ENCODE peak calls at places on chromosomes 12 and 14, in four cellular contexts. T, O, G and A are unnamed samples.

GRCh38 chr14:78836777-78837176 is 666.6 kb downstream of the NRXN3 start:
- DNase-seq in T (peak), O (no peak), G (peak), A (peak)

GRCh38 chr14:99598774-99599173 is 5.2 kb downstream of the CCDC85C start:
- DNase-seq in T (no peak), O (no peak), G (no peak), A (no peak)

GRCh38 chr14:99853206-99853605 is 60.0 kb downstream of the EML1 start:
- DNase-seq in O (peak), T (no peak), G (no peak), A (peak)

GRCh38 chr12:77032406-77032805 is 33.0 kb downstream of the E2F7 start:
- DNase-seq in T (no peak), O (no peak), G (no peak), A (no peak)

GRCh38 chr14:93527076-93527692 is 96.4 kb downstream of the UNC79 start:
- DNase-seq in T (no peak), O (no peak), G (no peak), A (no peak)

GRCh38 chr12:50609292-50609874 is 104.6 kb downstream of the DIP2B start:
- DNase-seq in G (no peak), O (no peak), T (no peak), A (no peak)

GRCh38 chr12:114430306-114430705 is 24.4 kb upstream of the TBX5 start:
- DNase-seq in O (no peak), G (peak), T (no peak), A (no peak)

GRCh38 chr14:91164676-91165075 is 50.8 kb downstream of the DGLUCY start:
- DNase-seq in G (no peak), T (no peak), O (peak), A (no peak)

GRCh38 chr14:64841772-64842490 is 37.8 kb downstream of the SPTB start:
- DNase-seq in T (no peak), G (no peak), O (peak), A (no peak)

GRCh38 chr14:90656986-90657385 is 159.2 kb downstream of the TTC7B start:
- DNase-seq in T (no peak), G (no peak), O (peak), A (no peak)

GRCh38 chr14:98408713-98409112 is 863.3 kb downstream of the BCL11B start:
- DNase-seq in O (no peak), G (no peak), T (no peak), A (no peak)

GRCh38 chr12:110704750-110705149 is 15.8 kb upstream of the HVCN1 start:
- DNase-seq in O (no peak), G (no peak), T (no peak), A (no peak)

GRCh38 chr14:54610051-54610977 is 43.4 kb downstream of the SAMD4A start:
- DNase-seq in O (no peak), G (no peak), T (no peak), A (no peak)

GRCh38 chr12:44654641-44655625 is 221.2 kb downstream of the NELL2 start:
- DNase-seq in G (no peak), T (no peak), O (no peak), A (no peak)

GRCh38 chr12:2957816-2958431 is 1.3 kb upstream of the TEAD4 start:
- DNase-seq in G (no peak), T (no peak), O (no peak), A (no peak)

GRCh38 chr14:36293824-36294223 is 26.6 kb downstream of the MBIP start:
- DNase-seq in O (no peak), G (peak), T (no peak), A (no peak)

GRCh38 chr12:68392376-68392775 is 60.2 kb upstream of the MDM1 start:
- DNase-seq in O (no peak), T (no peak), G (no peak), A (no peak)

GRCh38 chr14:89237923-89238529 is 179.0 kb downstream of the FOXN3 start:
- DNase-seq in O (no peak), T (no peak), G (no peak), A (no peak)

GRCh38 chr12:52033506-52034258 is 17.6 kb upstream of the NR4A1 start:
- DNase-seq in T (no peak), G (no peak), O (no peak), A (no peak)

GRCh38 chr14:35045798-35046047 is 349 bp upstream of the FAM177A1 start:
- DNase-seq in O (no peak), T (no peak), G (no peak), A (no peak)

GRCh38 chr12:67541625-67541991 is 106.9 kb upstream of the DYRK2 start:
- DNase-seq in O (no peak), T (no peak), G (no peak), A (no peak)

GRCh38 chr14:85516239-85517112 is 13.5 kb upstream of the FLRT2 start:
- DNase-seq in G (peak), T (no peak), O (no peak), A (no peak)

GRCh38 chr12:104855599-104855998 is 102.5 kb downstream of the SLC41A2 start:
- DNase-seq in G (no peak), O (no peak), T (no peak), A (no peak)

GRCh38 chr12:45182511-45182910 is 33.4 kb upstream of the ANO6 start:
- DNase-seq in G (no peak), T (no peak), O (no peak), A (peak)

GRCh38 chr12:81758421-81759214 is 532 bp downstream of the PPFIA2 start:
- DNase-seq in O (peak), G (no peak), T (peak), A (peak)

GRCh38 chr12:72281145-72281544 is 9.0 kb downstream of the TRHDE start:
- DNase-seq in O (no peak), G (no peak), T (no peak), A (no peak)